ENCODE peak calls at places on chromosomes 5 and 9, in four cellular contexts. F is CD4-positive, alpha-beta T cell; Z is HFF-Myc; M is activated naive CD4-positive, alpha-beta T cell treated with anti-CD3 and anti-CD28 coated beads for 36 hours. B is an unnamed sample.

GRCh38 chr5:85278193-85278592 is 893.5 kb upstream of the EDIL3 start:
- DNase-seq in F (no peak), Z (no peak), M (no peak), B (no peak)

GRCh38 chr5:122507581-122507980 is 195.5 kb downstream of the SNCAIP start:
- DNase-seq in F (no peak), Z (no peak), M (no peak), B (no peak)

GRCh38 chr5:180557201-180557809 is 34.0 kb downstream of the SCGB3A1 start:
- DNase-seq in F (no peak), Z (no peak), M (no peak), B (no peak)

GRCh38 chr9:87075537-87075936 is 128.2 kb upstream of the GAS1 start:
- DNase-seq in F (no peak), Z (no peak), M (no peak), B (no peak)

GRCh38 chr9:111798786-111799185 is 4.0 kb upstream of the SHOC1 start:
- DNase-seq in F (no peak), Z (no peak), M (no peak), B (no peak)

GRCh38 chr5:80784451-80784850 is 129.7 kb upstream of the DHFR start:
- DNase-seq in F (no peak), Z (no peak), M (no peak), B (no peak)

GRCh38 chr5:126594077-126594476 is 942 bp downstream of the ALDH7A1 start:
- DNase-seq in F (no peak), Z (no peak), M (no peak), B (no peak)

GRCh38 chr9:124262596-124263045 is 4.9 kb downstream of the NEK6 start:
- DNase-seq in F (no peak), Z (no peak), M (no peak), B (no peak)

GRCh38 chr5:132754111-132754510 is 6.9 kb downstream of the CCNI2 start:
- DNase-seq in F (no peak), Z (no peak), M (no peak), B (no peak)

GRCh38 chr9:127923771-127924170 is 6.8 kb downstream of the PIP5KL1 start:
- DNase-seq in F (no peak), Z (no peak), M (no peak), B (no peak)

GRCh38 chr9:86034863-86035734 is 64.3 kb downstream of the GOLM1 start:
- DNase-seq in F (no peak), Z (no peak), M (no peak), B (peak; percentile 27)

GRCh38 chr5:19928556-19929421 is 59.2 kb downstream of the CDH18 start:
- DNase-seq in F (no peak), Z (peak; percentile 27), M (no peak), B (no peak)

GRCh38 chr9:113468716-113469448 is 5.4 kb downstream of the RGS3 start:
- DNase-seq in F (no peak), Z (no peak), M (no peak), B (peak; percentile 42)

GRCh38 chr5:59179704-59180103 is 596.8 kb downstream of the RAB3C start:
- DNase-seq in F (no peak), Z (no peak), M (no peak), B (no peak)

GRCh38 chr9:89649045-89649691 is 44.4 kb downstream of the GADD45G start:
- DNase-seq in F (no peak), Z (no peak), M (no peak), B (no peak)

GRCh38 chr5:127958421-127959011 is 125.0 kb upstream of the SLC12A2 start:
- DNase-seq in F (no peak), Z (no peak), M (no peak), B (no peak)

GRCh38 chr9:124321935-124322334 is 64.2 kb downstream of the NEK6 start:
- DNase-seq in F (no peak), Z (no peak), M (no peak), B (no peak)

GRCh38 chr5:74641778-74642542 is 1.4 kb upstream of the ENC1 start:
- DNase-seq in F (no peak), Z (peak; percentile 60), M (peak; percentile 32), B (peak; percentile 71)

GRCh38 chr9:118473527-118473926 is 769.3 kb downstream of the TLR4 start:
- DNase-seq in F (no peak), Z (no peak), M (no peak), B (no peak)

GRCh38 chr5:118115791-118116190 is 872.6 kb downstream of the DTWD2 start:
- DNase-seq in F (no peak), Z (peak; percentile 29), M (no peak), B (no peak)

GRCh38 chr9:38022995-38023394 is 46.0 kb downstream of the SHB start:
- DNase-seq in F (no peak), Z (no peak), M (no peak), B (no peak)

B was measured in MM.1S.